ENCODE peak calls at places on chromosomes 6 and 20, in eight cellular contexts. S is CD8-positive, alpha-beta memory T cell; Z is activated gamma-delta T cell treated with anti-CD3 and anti-CD28 coated beads, Interleukin-2, amount 50 U/mL, for 16 hours; L is NCI-H226; N is D341Med; M is sigmoid colon; K is SHP77; C is stimulated activated CD8-positive, alpha-beta memory T cell treated with anti-CD3 and anti-CD28 coated beads, Interleukin-4, amount 100 ng/mL, for 24 hours. G is an unnamed sample.

GRCh38 chr20:31860431-31861345 is 9.6 kb downstream of the DUSP15 start:
- DNase-seq in S (no peak), Z (no peak), L (peak), N (peak), M (no peak), K (peak), C (no peak), G (no peak)

GRCh38 chr20:49505518-49505917 is 23.1 kb upstream of the KCNB1 start:
- DNase-seq in S (no peak), Z (no peak), L (peak), N (peak), M (peak), K (peak), C (no peak), G (no peak)

GRCh38 chr20:24943196-24943595 is 5.9 kb upstream of the CST7 start:
- DNase-seq in S (no peak), Z (no peak), L (no peak), N (no peak), M (no peak), K (no peak), C (no peak), G (no peak)

GRCh38 chr20:58690351-58690750 is 2.2 kb upstream of the NPEPL1 start:
- DNase-seq in S (no peak), Z (no peak), L (no peak), N (no peak), M (no peak), K (no peak), C (no peak), G (no peak)

GRCh38 chr6:1285589-1286340 is 26.1 kb upstream of the FOXQ1 start:
- DNase-seq in S (no peak), Z (no peak), L (peak), N (no peak), M (no peak), K (no peak), C (no peak), G (no peak)

GRCh38 chr6:29474996-29475395 is 12.8 kb downstream of the MAS1L start:
- DNase-seq in S (no peak), Z (no peak), L (no peak), N (no peak), M (no peak), K (no peak), C (no peak), G (no peak)

GRCh38 chr6:41408576-41408975 is 73.2 kb downstream of the NCR2 start:
- DNase-seq in S (no peak), Z (no peak), L (no peak), N (no peak), M (no peak), K (no peak), C (no peak), G (no peak)

GRCh38 chr20:37259031-37259430 is 2.6 kb downstream of the GHRH start:
- DNase-seq in S (no peak), Z (no peak), L (no peak), N (no peak), M (no peak), K (no peak), C (no peak), G (no peak)

GRCh38 chr6:163354085-163354484 is 60.4 kb upstream of the QKI start:
- DNase-seq in S (no peak), Z (no peak), L (peak), N (no peak), M (no peak), K (no peak), C (no peak), G (no peak)

GRCh38 chr6:86477510-86478166 is 459.7 kb upstream of the HTR1E start:
- DNase-seq in S (no peak), Z (no peak), L (no peak), N (no peak), M (no peak), K (no peak), C (no peak), G (no peak)

GRCh38 chr20:50014570-50015562 is 32.1 kb downstream of the SNAI1 start:
- DNase-seq in S (no peak), Z (no peak), L (no peak), N (no peak), M (no peak), K (no peak), C (no peak), G (no peak)

GRCh38 chr6:11744753-11745152 is 33.9 kb downstream of the ADTRP start:
- DNase-seq in S (no peak), Z (no peak), L (peak), N (no peak), M (peak), K (no peak), C (no peak), G (no peak)

GRCh38 chr6:107668826-107669474 is 155.2 kb downstream of the SCML4 start:
- DNase-seq in S (no peak), Z (no peak), L (no peak), N (no peak), M (no peak), K (no peak), C (peak), G (no peak)

GRCh38 chr20:38460040-38460623 is 12.5 kb upstream of the RALGAPB start:
- DNase-seq in S (no peak), Z (no peak), L (peak), N (no peak), M (peak), K (peak), C (no peak), G (peak)

GRCh38 chr6:170561550-170561949 is 7.4 kb downstream of the TBP start:
- DNase-seq in S (no peak), Z (no peak), L (no peak), N (no peak), M (no peak), K (no peak), C (no peak), G (no peak)

GRCh38 chr6:23174781-23175361 is 605.5 kb downstream of the HDGFL1 start:
- DNase-seq in S (no peak), Z (no peak), L (peak), N (no peak), M (no peak), K (no peak), C (no peak), G (no peak)

GRCh38 chr6:26017567-26017966 is 55.0 kb downstream of the TRIM38 start:
- DNase-seq in S (peak), Z (peak), L (peak), N (no peak), M (peak), K (no peak), C (peak), G (no peak)

G was measured in glomerular endothelial cell.